ENCODE peak calls at places on chromosomes 6 and 20, in eight cellular contexts. F is uterus, R is activated B cell treated with CpG ODN at 0.5 μM for 24 hours, I is heart left ventricle, Q is cardiac fibroblast, G is Calu3, V is NB4, L is MCF 10A. A is an unnamed sample.
A peak's percentile ranks its signal among the peaks of the same experiment; 100 is the strongest.

GRCh38 chr6:158072083-158072721 is 90.5 kb downstream of the SYNJ2 start:
- DNase-seq in F (peak; percentile 79), R (peak; percentile 57), I (peak; percentile 75), Q (peak; percentile 85), G (peak; percentile 74), V (peak; percentile 81), L (peak; percentile 71), A (peak; percentile 77)

GRCh38 chr6:158707826-158708225 is 58.0 kb downstream of the SYTL3 start:
- DNase-seq in F (no peak), R (no peak), I (peak; percentile 43), Q (no peak), G (peak; percentile 69), V (no peak), L (peak; percentile 59), A (no peak)

GRCh38 chr20:9179193-9179802 is 110.4 kb downstream of the PLCB4 start:
- DNase-seq in F (no peak), R (no peak), I (no peak), Q (peak; percentile 28), G (no peak), V (no peak), L (peak; percentile 59), A (no peak)

GRCh38 chr6:12483712-12484111 is 193.6 kb downstream of the EDN1 start:
- DNase-seq in F (no peak), R (no peak), I (no peak), Q (peak; percentile 60), G (peak; percentile 47), V (peak; percentile 39), L (peak; percentile 76), A (peak; percentile 20)

GRCh38 chr6:25703005-25703404 is 51.0 kb downstream of the SCGN start:
- DNase-seq in F (no peak), R (no peak), I (no peak), Q (no peak), G (no peak), V (no peak), L (no peak), A (no peak)

GRCh38 chr6:44078795-44079671 is 48.2 kb downstream of the MRPL14 start:
- DNase-seq in F (peak; percentile 74), R (peak; percentile 46), I (peak; percentile 72), Q (peak; percentile 77), G (peak; percentile 93), V (peak; percentile 83), L (peak; percentile 84), A (peak; percentile 81)

GRCh38 chr6:74798302-74798701 is 407.6 kb downstream of the COL12A1 start:
- DNase-seq in F (no peak), R (no peak), I (no peak), Q (no peak), G (no peak), V (peak; percentile 31), L (no peak), A (no peak)

GRCh38 chr6:141472550-141472949 is 660.2 kb upstream of the GJE1 start:
- DNase-seq in F (no peak), R (no peak), I (no peak), Q (no peak), G (no peak), V (no peak), L (no peak), A (no peak)

GRCh38 chr6:136016228-136017225 is 165.0 kb downstream of the PDE7B start:
- DNase-seq in F (no peak), R (no peak), I (no peak), Q (peak; percentile 18), G (no peak), V (no peak), L (peak; percentile 28), A (no peak)

GRCh38 chr6:140311146-140311545 is 936.7 kb upstream of the CITED2 start:
- DNase-seq in F (no peak), R (no peak), I (no peak), Q (no peak), G (no peak), V (no peak), L (no peak), A (no peak)

GRCh38 chr6:150068786-150069648 is at the start of gene ULBP3:
- DNase-seq in F (peak; percentile 78), R (peak; percentile 64), I (peak; percentile 86), Q (peak; percentile 96), G (peak; percentile 87), V (no peak), L (peak; percentile 98), A (peak; percentile 81)

GRCh38 chr6:36956111-36956820 is 1.7 kb downstream of the PI16 start:
- DNase-seq in F (no peak), R (no peak), I (no peak), Q (no peak), G (no peak), V (no peak), L (peak; percentile 80), A (no peak)
- TF ChIP-seq CTCF in F (no peak), R (no peak), I (no peak), Q (no peak), G (no peak), V (no peak), L (no peak), A (no peak)

DNA sequence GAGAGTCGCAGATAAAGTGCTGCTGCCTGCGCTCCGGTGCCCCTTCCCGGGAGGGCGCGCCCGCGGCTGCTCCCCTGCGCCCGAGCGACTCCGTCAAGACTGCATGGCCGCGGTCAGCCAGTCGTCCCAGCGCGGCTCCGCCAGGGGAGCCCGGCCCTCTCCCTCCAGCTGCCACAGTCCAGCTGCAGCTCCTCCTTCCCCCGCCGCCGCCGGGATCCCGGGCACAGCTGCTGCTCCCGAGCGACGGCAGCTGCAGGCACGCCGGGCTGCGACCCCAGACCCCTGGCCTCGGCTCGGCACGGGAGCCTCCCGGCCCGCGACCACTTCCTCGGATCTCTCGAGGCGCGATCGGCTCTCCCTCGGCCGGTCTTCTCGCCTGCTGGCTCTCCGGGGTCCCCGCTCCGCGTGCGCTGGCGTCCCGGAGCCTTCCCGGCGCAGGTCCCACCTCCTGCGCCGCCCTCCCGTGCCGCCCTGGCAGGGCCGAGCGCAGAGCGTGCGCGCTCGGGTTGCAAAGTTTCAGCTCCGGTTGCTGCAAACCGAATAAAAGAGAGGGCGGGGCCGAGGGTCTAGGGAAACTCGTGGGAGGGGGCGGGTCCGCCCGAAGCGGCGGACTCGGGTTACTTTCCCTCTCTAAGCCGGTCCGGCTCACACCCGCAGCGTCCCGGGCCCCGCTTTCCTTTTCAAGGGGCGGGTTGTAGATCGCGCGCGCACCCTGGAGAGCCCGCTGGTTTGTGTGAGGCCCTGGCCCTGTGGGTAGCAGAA is at the start of gene CNKSR3:
- DNase-seq in F (peak; percentile 90), R (no peak), I (peak; percentile 87), Q (peak; percentile 96), G (peak; percentile 76), V (peak; percentile 77), L (peak; percentile 92), A (peak; percentile 56)
- TF ChIP-seq CTCF in F (no peak), R (no peak), I (no peak), Q (no peak), G (no peak), V (no peak), L (no peak), A (no peak)

DNA sequence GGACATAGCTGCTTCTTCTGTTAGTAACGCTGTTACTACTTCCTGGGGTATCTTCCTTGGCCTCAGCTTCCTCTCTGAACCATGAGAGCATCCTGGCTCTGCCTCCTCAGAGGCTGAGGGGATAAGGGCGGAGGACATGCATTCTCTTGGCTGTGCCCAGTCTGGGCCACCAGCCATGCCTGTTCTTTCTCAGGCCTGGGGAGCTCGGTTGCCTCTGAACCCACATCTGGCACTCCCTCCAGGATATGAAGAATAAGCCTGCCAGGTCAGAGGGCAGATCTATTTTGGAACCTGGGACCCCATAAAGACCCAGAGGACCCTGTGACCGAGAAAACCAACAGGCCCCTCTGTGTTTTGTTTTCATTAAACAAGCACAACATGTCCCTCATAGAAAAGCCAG is 6.6 kb upstream of the ANGPT4 start:
- DNase-seq in F (no peak), R (no peak), I (no peak), Q (no peak), G (no peak), V (no peak), L (no peak), A (no peak)
- TF ChIP-seq CTCF in F (no peak), R (no peak), I (no peak), Q (no peak), G (no peak), V (no peak), L (no peak), A (no peak)

GRCh38 chr6:45226081-45226480 is 102.0 kb upstream of the RUNX2 start:
- DNase-seq in F (no peak), R (no peak), I (no peak), Q (no peak), G (no peak), V (no peak), L (no peak), A (no peak)
- TF ChIP-seq CTCF in F (no peak), R (no peak), I (no peak), Q (peak; percentile 19), G (no peak), V (no peak), L (no peak), A (no peak)

DNA sequence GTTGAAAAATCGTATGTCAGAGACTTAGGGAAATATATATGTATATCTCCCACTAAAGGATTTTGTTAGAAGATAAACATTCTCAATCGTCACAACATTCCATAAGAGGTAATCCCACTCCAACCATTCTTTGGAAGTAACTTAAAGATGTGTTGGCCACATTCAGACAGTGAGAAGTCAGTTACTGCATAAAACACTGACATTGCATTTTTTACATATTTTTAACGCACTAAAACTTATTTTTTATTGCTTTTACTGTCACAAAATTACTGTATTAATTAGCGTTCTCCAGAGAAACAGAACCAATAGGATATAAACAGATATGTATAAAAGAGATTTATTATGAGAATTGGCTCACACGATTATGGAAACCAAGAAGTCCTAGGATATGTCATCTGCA is 74.3 kb upstream of the VGLL2 start:
- DNase-seq in F (no peak), R (no peak), I (no peak), Q (no peak), G (no peak), V (no peak), L (no peak), A (no peak)
- TF ChIP-seq CTCF in F (no peak), R (no peak), I (no peak), Q (no peak), G (no peak), V (no peak), L (no peak), A (no peak)

GRCh38 chr20:62624719-62625455 is 17.4 kb upstream of the SLCO4A1 start:
- DNase-seq in F (no peak), R (no peak), I (no peak), Q (no peak), G (no peak), V (no peak), L (no peak), A (no peak)
- TF ChIP-seq CTCF in F (no peak), R (no peak), I (no peak), Q (no peak), G (no peak), V (no peak), L (no peak), A (no peak)

DNA sequence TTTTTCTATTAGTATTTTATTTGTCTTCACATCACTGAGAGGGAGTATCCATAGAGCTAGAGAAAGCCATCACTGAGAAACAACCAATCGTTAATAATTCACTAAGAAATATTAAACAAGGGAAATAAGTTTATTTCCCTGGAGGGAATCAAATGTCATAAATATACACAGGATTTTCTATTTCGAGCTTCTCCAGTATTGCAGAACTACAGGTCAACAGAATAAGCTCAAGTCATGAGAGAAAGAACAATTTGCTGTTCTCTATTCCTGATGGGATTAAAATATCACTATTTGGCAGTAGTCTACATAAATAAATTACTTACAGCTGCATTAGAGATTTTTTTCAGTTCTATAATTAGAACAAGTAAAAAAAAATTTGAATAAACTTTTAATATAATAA is 2.2 kb upstream of the FAM162B start:
- DNase-seq in F (no peak), R (no peak), I (no peak), Q (no peak), G (no peak), V (no peak), L (no peak), A (no peak)
- TF ChIP-seq CTCF in F (no peak), R (no peak), I (no peak), Q (no peak), G (no peak), V (no peak), L (no peak), A (no peak)

GRCh38 chr6:28117386-28118050 is 6.9 kb upstream of the ZSCAN16 start:
- DNase-seq in F (no peak), R (no peak), I (no peak), Q (no peak), G (no peak), V (no peak), L (no peak), A (no peak)
- TF ChIP-seq CTCF in F (no peak), R (no peak), I (no peak), Q (no peak), G (no peak), V (no peak), L (no peak), A (no peak)

A was measured in activated CD8-positive, alpha-beta T cell treated with anti-CD3 and anti-CD28 coated beads for 36 hours.